ENCODE peak calls at places on chromosomes 2 and 18, in four cellular contexts. Q is Panc1; R is stimulated activated CD4-positive, alpha-beta T cell treated with anti-CD3 and anti-CD28 coated beads, Interleukin-1b, Interleukin-23, amount 100 ng/mL, for 4 hours; M is neural crest cell. J is an unnamed sample.

GRCh38 chr2:37869756-37870155 is 55.3 kb upstream of the RMDN2 start:
- DNase-seq in R (no peak), M (no peak), Q (no peak), J (no peak)

GRCh38 chr18:25950321-25950720 is 140.1 kb downstream of the SS18 start:
- DNase-seq in M (no peak), Q (no peak), R (no peak), J (no peak)

GRCh38 chr18:34976899-34977786 is 64.1 kb upstream of the MAPRE2 start:
- DNase-seq in R (peak), M (peak), Q (no peak), J (peak)

GRCh38 chr2:219278655-219279150 is 463 bp upstream of the DNAJB2 start:
- DNase-seq in Q (no peak), R (no peak), M (no peak), J (no peak)

GRCh38 chr2:46277470-46278190 is 19.6 kb upstream of the EPAS1 start:
- DNase-seq in M (no peak), Q (no peak), R (no peak), J (no peak)

GRCh38 chr18:27413495-27414401 is 228.6 kb upstream of the CHST9 start:
- DNase-seq in R (no peak), Q (no peak), M (no peak), J (no peak)

GRCh38 chr2:232352511-232353091 is 25.9 kb upstream of the ALPP start:
- DNase-seq in Q (no peak), R (no peak), M (no peak), J (no peak)

GRCh38 chr2:114729025-114729424 is 286.6 kb downstream of the DPP10 start:
- DNase-seq in R (no peak), Q (no peak), M (no peak), J (no peak)

GRCh38 chr2:18232731-18233438 is 327.6 kb downstream of the RDH14 start:
- DNase-seq in R (no peak), Q (no peak), M (no peak), J (no peak)

GRCh38 chr18:54828986-54829385 is 709 bp downstream of the RAB27B start:
- DNase-seq in M (no peak), Q (no peak), R (no peak), J (no peak)

GRCh38 chr2:29459445-29460179 is 344.4 kb downstream of the CLIP4 start:
- DNase-seq in R (no peak), Q (no peak), M (no peak), J (no peak)

GRCh38 chr2:157540102-157540501 is 88.6 kb downstream of the ACVR1C start:
- DNase-seq in M (no peak), Q (no peak), R (no peak), J (no peak)

GRCh38 chr2:178521304-178522150 is 41.3 kb downstream of the PLEKHA3 start:
- DNase-seq in R (no peak), M (no peak), Q (no peak), J (no peak)

GRCh38 chr18:59921384-59921891 is 21.6 kb downstream of the PMAIP1 start:
- DNase-seq in Q (no peak), R (no peak), M (no peak), J (no peak)

GRCh38 chr2:229433351-229433750 is 162.3 kb upstream of the PID1 start:
- DNase-seq in R (no peak), M (no peak), Q (no peak), J (no peak)

GRCh38 chr2:102258025-102258385 is 53.4 kb upstream of the IL1RL1 start:
- DNase-seq in Q (no peak), M (no peak), R (no peak), J (no peak)

GRCh38 chr2:95206086-95206485 is 1.2 kb upstream of the ZNF892 start:
- DNase-seq in Q (no peak), M (no peak), R (no peak), J (peak)

GRCh38 chr2:217936952-217937351 is 65.8 kb downstream of the TNS1 start:
- DNase-seq in M (no peak), R (no peak), Q (no peak), J (no peak)

GRCh38 chr18:50268022-50268747 is 1.9 kb upstream of the CFAP53 start:
- DNase-seq in R (peak), M (peak), Q (no peak), J (no peak)

J was measured in cerebellar cortex.